ENCODE peak calls at places on chromosomes 12 and 14, in four cellular contexts. One of them, this sample, is unnamed.

GRCh38 chr12:3168775-3169221 is 91.6 kb downstream of the TSPAN9 start:
- DNase-seq in K562: peak
- DNase-seq in HepG2: no peak
- DNase-seq in GM12878: no peak
- DNase-seq in this sample: no peak

GRCh38 chr12:19074700-19075099 is 54.8 kb upstream of the PLEKHA5 start:
- DNase-seq in HepG2: no peak
- DNase-seq in GM12878: no peak
- DNase-seq in K562: no peak
- DNase-seq in this sample: no peak

GRCh38 chr14:80764921-80765507 is 176.5 kb downstream of the CEP128 start:
- DNase-seq in GM12878: no peak
- DNase-seq in HepG2: no peak
- DNase-seq in K562: no peak
- DNase-seq in this sample: no peak

GRCh38 chr14:82094819-82095218 is 561.2 kb upstream of the SEL1L start:
- DNase-seq in GM12878: no peak
- DNase-seq in K562: no peak
- DNase-seq in HepG2: no peak
- DNase-seq in this sample: no peak

GRCh38 chr12:28869197-28869596 is 279.9 kb upstream of the FAR2 start:
- DNase-seq in GM12878: no peak
- DNase-seq in K562: no peak
- DNase-seq in HepG2: no peak
- DNase-seq in this sample: peak

GRCh38 chr12:2649201-2650030 is 145.4 kb upstream of the FKBP4 start:
- DNase-seq in K562: no peak
- DNase-seq in HepG2: no peak
- DNase-seq in GM12878: no peak
- DNase-seq in this sample: no peak

GRCh38 chr12:48994224-48995060 is 4.7 kb downstream of the DDN start:
- DNase-seq in GM12878: no peak
- DNase-seq in K562: no peak
- DNase-seq in HepG2: no peak
- DNase-seq in this sample: no peak

GRCh38 chr12:11446372-11446771 is 51.0 kb upstream of the PRB2 start:
- DNase-seq in HepG2: no peak
- DNase-seq in K562: no peak
- DNase-seq in GM12878: no peak
- DNase-seq in this sample: no peak

GRCh38 chr14:88559852-88560251 is 3.0 kb upstream of the ZC3H14 start:
- DNase-seq in K562: no peak
- DNase-seq in GM12878: no peak
- DNase-seq in HepG2: peak
- DNase-seq in this sample: no peak

DNA sequence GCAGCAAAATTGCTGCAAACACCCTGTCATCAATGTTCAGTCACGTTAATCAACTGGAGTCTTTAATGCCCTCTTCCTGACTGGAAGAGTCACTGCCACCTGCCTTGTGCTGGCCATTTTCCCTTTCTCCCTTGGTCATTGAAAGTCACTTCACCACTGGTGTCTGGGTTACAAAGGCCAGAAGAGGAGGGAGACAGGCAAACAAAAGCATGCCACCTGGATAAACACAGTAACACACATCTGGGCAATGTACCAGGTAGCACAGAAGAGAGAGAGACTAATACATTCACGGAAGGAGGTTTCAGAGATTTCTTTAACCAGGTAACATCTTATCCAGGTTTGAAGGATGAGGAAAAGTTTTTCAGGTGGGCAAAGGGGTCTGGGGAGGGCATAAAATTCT is 32.7 kb downstream of the GPHB5 start:
- DNase-seq in K562: no peak
- DNase-seq in GM12878: no peak
- DNase-seq in HepG2: no peak
- DNase-seq in this sample: no peak
- TF ChIP-seq EZH2 in K562: no peak
- TF ChIP-seq EZH2 in GM12878: no peak
- TF ChIP-seq EZH2 in HepG2: no peak
- TF ChIP-seq EZH2 in this sample: no peak

GRCh38 chr14:100546051-100546443 is 41.2 kb downstream of the BEGAIN start:
- DNase-seq in HepG2: no peak
- DNase-seq in K562: peak
- DNase-seq in GM12878: no peak
- DNase-seq in this sample: no peak
- TF ChIP-seq MAX in HepG2: no peak
- TF ChIP-seq MAX in K562: no peak
- TF ChIP-seq MAX in GM12878: no peak
- TF ChIP-seq MAX in this sample: no peak

DNA sequence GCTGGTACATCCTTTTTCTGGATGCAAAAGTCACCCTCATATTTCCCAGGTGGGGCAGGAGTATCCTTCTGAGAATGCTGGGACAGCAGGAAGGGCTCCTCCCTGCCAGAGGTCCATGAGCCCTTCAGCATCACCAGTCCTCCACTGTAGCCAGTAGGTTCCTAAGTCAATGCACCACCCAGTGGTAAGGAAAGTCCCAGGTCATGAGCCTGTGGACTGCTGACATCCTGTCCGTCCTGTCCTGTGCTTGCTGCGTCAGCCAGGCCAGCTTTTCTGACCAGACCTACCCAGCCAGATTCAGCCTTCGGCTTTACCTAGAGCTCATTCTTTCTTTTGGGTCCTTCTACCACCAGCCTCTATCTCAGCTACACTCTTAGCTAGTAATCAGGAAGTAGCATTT is 23.0 kb upstream of the ACTN1 start:
- DNase-seq in K562: peak
- DNase-seq in GM12878: no peak
- DNase-seq in HepG2: peak
- DNase-seq in this sample: no peak
- TF ChIP-seq MYC in K562: no peak
- TF ChIP-seq MYC in GM12878: no peak
- TF ChIP-seq MYC in HepG2: no peak
- TF ChIP-seq MYC in this sample: no peak

DNA sequence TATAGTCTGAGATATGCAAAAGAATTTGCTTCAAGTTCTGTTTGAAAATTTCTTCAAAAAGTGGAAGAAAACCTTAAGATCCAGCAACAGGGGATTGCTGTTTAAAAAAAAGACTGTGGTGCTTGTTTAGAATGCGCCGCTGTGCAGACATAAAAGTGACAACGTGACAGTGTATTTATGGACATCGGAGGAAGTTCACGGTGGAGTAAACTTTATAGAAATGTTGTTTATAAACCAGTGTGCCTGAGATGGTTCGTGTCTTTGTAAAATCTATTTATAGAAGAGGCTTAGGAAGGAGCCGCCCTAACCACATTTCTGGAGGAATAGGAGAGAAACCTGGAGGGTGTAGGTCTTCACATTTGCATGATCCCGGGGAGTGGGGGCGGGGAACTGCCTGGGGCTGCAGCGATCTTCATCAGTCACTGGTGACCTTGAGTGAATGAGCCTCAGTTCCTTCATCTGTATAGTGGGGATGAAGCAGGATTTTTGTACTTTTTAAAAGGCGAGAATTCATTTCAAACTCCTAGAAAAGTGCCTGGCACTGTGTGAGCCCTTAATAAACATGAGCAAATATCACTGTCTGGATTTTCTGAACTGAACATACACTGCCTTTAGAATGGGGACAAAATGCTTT is 27.6 kb downstream of the ADGRD1 start:
- DNase-seq in HepG2: no peak
- DNase-seq in K562: no peak
- DNase-seq in GM12878: no peak
- DNase-seq in this sample: no peak
- TF ChIP-seq EZH2 in HepG2: no peak
- TF ChIP-seq EZH2 in K562: no peak
- TF ChIP-seq EZH2 in GM12878: no peak
- TF ChIP-seq EZH2 in this sample: no peak

This sample was measured in endothelial cell of umbilical vein.